ENCODE peak calls at places on chromosomes 5 and 9, in nine cellular contexts. One of them, this sample, is unnamed.

GRCh38 chr9:75200892-75201470 is 112.7 kb downstream of the OSTF1 start:
- DNase-seq in endodermal cell: no peak
- DNase-seq in HTR-8/SVneo: peak; percentile 11
- DNase-seq in substantia nigra: no peak
- DNase-seq in lung microvascular endothelial cell: peak; percentile 63
- DNase-seq in activated naive CD4-positive, alpha-beta T cell treated with Interleukin-2 at 50 U/mL for 16 hours: no peak
- DNase-seq in fibroblast of pulmonary artery: peak; percentile 69
- DNase-seq in kidney epithelial cell: no peak
- DNase-seq in foreskin keratinocyte: peak; percentile 33
- DNase-seq in this sample: peak; percentile 36

GRCh38 chr9:128103589-128103962 is 24.0 kb downstream of the PTGES2 start:
- DNase-seq in endodermal cell: peak; percentile 78
- DNase-seq in HTR-8/SVneo: no peak
- DNase-seq in substantia nigra: no peak
- DNase-seq in lung microvascular endothelial cell: no peak
- DNase-seq in fibroblast of pulmonary artery: no peak
- DNase-seq in kidney epithelial cell: no peak
- DNase-seq in foreskin keratinocyte: no peak
- DNase-seq in activated naive CD4-positive, alpha-beta T cell treated with Interleukin-2 at 50 U/mL for 16 hours: peak; percentile 33
- DNase-seq in this sample: no peak

GRCh38 chr5:54946306-54946705 is 39.1 kb downstream of the ESM1 start:
- DNase-seq in kidney epithelial cell: no peak
- DNase-seq in fibroblast of pulmonary artery: no peak
- DNase-seq in lung microvascular endothelial cell: no peak
- DNase-seq in activated naive CD4-positive, alpha-beta T cell treated with Interleukin-2 at 50 U/mL for 16 hours: no peak
- DNase-seq in substantia nigra: no peak
- DNase-seq in foreskin keratinocyte: no peak
- DNase-seq in HTR-8/SVneo: no peak
- DNase-seq in endodermal cell: no peak
- DNase-seq in this sample: no peak

GRCh38 chr9:84828101-84828500 is 158.6 kb downstream of the NTRK2 start:
- DNase-seq in substantia nigra: no peak
- DNase-seq in kidney epithelial cell: no peak
- DNase-seq in HTR-8/SVneo: no peak
- DNase-seq in endodermal cell: no peak
- DNase-seq in activated naive CD4-positive, alpha-beta T cell treated with Interleukin-2 at 50 U/mL for 16 hours: no peak
- DNase-seq in lung microvascular endothelial cell: no peak
- DNase-seq in fibroblast of pulmonary artery: no peak
- DNase-seq in foreskin keratinocyte: no peak
- DNase-seq in this sample: no peak

GRCh38 chr5:141524604-141525597 is 36.0 kb downstream of the PCDHGC5 start:
- DNase-seq in endodermal cell: peak; percentile 99
- DNase-seq in HTR-8/SVneo: peak; percentile 86
- DNase-seq in kidney epithelial cell: peak; percentile 81
- DNase-seq in lung microvascular endothelial cell: peak; percentile 92
- DNase-seq in foreskin keratinocyte: peak; percentile 76
- DNase-seq in fibroblast of pulmonary artery: peak; percentile 98
- DNase-seq in substantia nigra: peak; percentile 83
- DNase-seq in activated naive CD4-positive, alpha-beta T cell treated with Interleukin-2 at 50 U/mL for 16 hours: peak; percentile 52
- DNase-seq in this sample: peak; percentile 74

GRCh38 chr5:68240196-68240595 is 24.6 kb downstream of the PIK3R1 start:
- DNase-seq in activated naive CD4-positive, alpha-beta T cell treated with Interleukin-2 at 50 U/mL for 16 hours: no peak
- DNase-seq in foreskin keratinocyte: no peak
- DNase-seq in substantia nigra: no peak
- DNase-seq in HTR-8/SVneo: no peak
- DNase-seq in endodermal cell: no peak
- DNase-seq in lung microvascular endothelial cell: no peak
- DNase-seq in fibroblast of pulmonary artery: no peak
- DNase-seq in kidney epithelial cell: no peak
- DNase-seq in this sample: no peak

GRCh38 chr9:92359380-92360007 is 33.7 kb downstream of the CENPP start:
- DNase-seq in activated naive CD4-positive, alpha-beta T cell treated with Interleukin-2 at 50 U/mL for 16 hours: no peak
- DNase-seq in substantia nigra: no peak
- DNase-seq in lung microvascular endothelial cell: no peak
- DNase-seq in kidney epithelial cell: no peak
- DNase-seq in foreskin keratinocyte: no peak
- DNase-seq in endodermal cell: no peak
- DNase-seq in fibroblast of pulmonary artery: peak; percentile 37
- DNase-seq in HTR-8/SVneo: no peak
- DNase-seq in this sample: no peak

GRCh38 chr9:127802576-127803443 is at the start of gene FPGS:
- DNase-seq in endodermal cell: peak; percentile 95
- DNase-seq in substantia nigra: peak; percentile 90
- DNase-seq in activated naive CD4-positive, alpha-beta T cell treated with Interleukin-2 at 50 U/mL for 16 hours: peak; percentile 83
- DNase-seq in lung microvascular endothelial cell: peak; percentile 90
- DNase-seq in HTR-8/SVneo: peak; percentile 89
- DNase-seq in foreskin keratinocyte: peak; percentile 75
- DNase-seq in fibroblast of pulmonary artery: peak; percentile 84
- DNase-seq in kidney epithelial cell: no peak
- DNase-seq in this sample: peak; percentile 79

GRCh38 chr9:113911850-113912249 is 35.7 kb downstream of the ZNF618 start:
- DNase-seq in substantia nigra: no peak
- DNase-seq in fibroblast of pulmonary artery: no peak
- DNase-seq in endodermal cell: peak; percentile 36
- DNase-seq in kidney epithelial cell: no peak
- DNase-seq in foreskin keratinocyte: no peak
- DNase-seq in activated naive CD4-positive, alpha-beta T cell treated with Interleukin-2 at 50 U/mL for 16 hours: no peak
- DNase-seq in HTR-8/SVneo: no peak
- DNase-seq in lung microvascular endothelial cell: no peak
- DNase-seq in this sample: peak; percentile 2

GRCh38 chr9:63816742-63817621 is 1468.0 kb downstream of the FOXD4L5 start:
- DNase-seq in substantia nigra: no peak
- DNase-seq in fibroblast of pulmonary artery: peak; percentile 87
- DNase-seq in foreskin keratinocyte: peak; percentile 98
- DNase-seq in HTR-8/SVneo: peak; percentile 25
- DNase-seq in endodermal cell: peak; percentile 100
- DNase-seq in lung microvascular endothelial cell: peak; percentile 63
- DNase-seq in activated naive CD4-positive, alpha-beta T cell treated with Interleukin-2 at 50 U/mL for 16 hours: peak; percentile 63
- DNase-seq in kidney epithelial cell: no peak
- DNase-seq in this sample: peak; percentile 96

GRCh38 chr5:125604104-125604503 is 819.1 kb upstream of the GRAMD2B start:
- DNase-seq in foreskin keratinocyte: no peak
- DNase-seq in endodermal cell: no peak
- DNase-seq in fibroblast of pulmonary artery: no peak
- DNase-seq in kidney epithelial cell: no peak
- DNase-seq in substantia nigra: no peak
- DNase-seq in activated naive CD4-positive, alpha-beta T cell treated with Interleukin-2 at 50 U/mL for 16 hours: no peak
- DNase-seq in HTR-8/SVneo: no peak
- DNase-seq in lung microvascular endothelial cell: no peak
- DNase-seq in this sample: no peak

GRCh38 chr5:112720576-112720975 is 17.1 kb upstream of the APC start:
- DNase-seq in HTR-8/SVneo: no peak
- DNase-seq in kidney epithelial cell: no peak
- DNase-seq in lung microvascular endothelial cell: no peak
- DNase-seq in fibroblast of pulmonary artery: no peak
- DNase-seq in substantia nigra: no peak
- DNase-seq in foreskin keratinocyte: no peak
- DNase-seq in activated naive CD4-positive, alpha-beta T cell treated with Interleukin-2 at 50 U/mL for 16 hours: no peak
- DNase-seq in endodermal cell: no peak
- DNase-seq in this sample: no peak

GRCh38 chr5:135466178-135467050 is 14.3 kb upstream of the TIFAB start:
- DNase-seq in foreskin keratinocyte: no peak
- DNase-seq in HTR-8/SVneo: peak; percentile 86
- DNase-seq in kidney epithelial cell: no peak
- DNase-seq in activated naive CD4-positive, alpha-beta T cell treated with Interleukin-2 at 50 U/mL for 16 hours: peak; percentile 64
- DNase-seq in fibroblast of pulmonary artery: peak; percentile 71
- DNase-seq in substantia nigra: peak; percentile 78
- DNase-seq in lung microvascular endothelial cell: peak; percentile 67
- DNase-seq in endodermal cell: peak; percentile 95
- DNase-seq in this sample: peak; percentile 58

GRCh38 chr9:88307136-88307535 is 81.1 kb upstream of the SPIN1 start:
- DNase-seq in endodermal cell: no peak
- DNase-seq in activated naive CD4-positive, alpha-beta T cell treated with Interleukin-2 at 50 U/mL for 16 hours: no peak
- DNase-seq in kidney epithelial cell: no peak
- DNase-seq in fibroblast of pulmonary artery: no peak
- DNase-seq in foreskin keratinocyte: no peak
- DNase-seq in HTR-8/SVneo: no peak
- DNase-seq in substantia nigra: no peak
- DNase-seq in lung microvascular endothelial cell: no peak
- DNase-seq in this sample: no peak

GRCh38 chr9:93296889-93297480 is 113.0 kb downstream of the WNK2 start:
- DNase-seq in fibroblast of pulmonary artery: no peak
- DNase-seq in substantia nigra: no peak
- DNase-seq in lung microvascular endothelial cell: no peak
- DNase-seq in activated naive CD4-positive, alpha-beta T cell treated with Interleukin-2 at 50 U/mL for 16 hours: no peak
- DNase-seq in kidney epithelial cell: no peak
- DNase-seq in endodermal cell: peak; percentile 36
- DNase-seq in foreskin keratinocyte: no peak
- DNase-seq in HTR-8/SVneo: no peak
- DNase-seq in this sample: no peak

GRCh38 chr5:31021181-31021624 is 172.3 kb upstream of the CDH6 start:
- DNase-seq in activated naive CD4-positive, alpha-beta T cell treated with Interleukin-2 at 50 U/mL for 16 hours: no peak
- DNase-seq in endodermal cell: no peak
- DNase-seq in foreskin keratinocyte: no peak
- DNase-seq in fibroblast of pulmonary artery: peak; percentile 27
- DNase-seq in substantia nigra: no peak
- DNase-seq in kidney epithelial cell: peak; percentile 63
- DNase-seq in lung microvascular endothelial cell: no peak
- DNase-seq in HTR-8/SVneo: peak; percentile 41
- DNase-seq in this sample: no peak

GRCh38 chr5:57598097-57598496 is 115.5 kb upstream of the ACTBL2 start:
- DNase-seq in lung microvascular endothelial cell: no peak
- DNase-seq in endodermal cell: no peak
- DNase-seq in substantia nigra: no peak
- DNase-seq in activated naive CD4-positive, alpha-beta T cell treated with Interleukin-2 at 50 U/mL for 16 hours: no peak
- DNase-seq in HTR-8/SVneo: no peak
- DNase-seq in fibroblast of pulmonary artery: no peak
- DNase-seq in foreskin keratinocyte: no peak
- DNase-seq in kidney epithelial cell: no peak
- DNase-seq in this sample: no peak

GRCh38 chr5:132627470-132627869 is 30.5 kb upstream of the IL13 start:
- DNase-seq in lung microvascular endothelial cell: no peak
- DNase-seq in fibroblast of pulmonary artery: no peak
- DNase-seq in substantia nigra: no peak
- DNase-seq in foreskin keratinocyte: no peak
- DNase-seq in activated naive CD4-positive, alpha-beta T cell treated with Interleukin-2 at 50 U/mL for 16 hours: no peak
- DNase-seq in kidney epithelial cell: no peak
- DNase-seq in HTR-8/SVneo: no peak
- DNase-seq in endodermal cell: no peak
- DNase-seq in this sample: no peak

GRCh38 chr9:84652496-84653081 is 16.9 kb upstream of the NTRK2 start:
- DNase-seq in HTR-8/SVneo: no peak
- DNase-seq in endodermal cell: no peak
- DNase-seq in substantia nigra: no peak
- DNase-seq in kidney epithelial cell: no peak
- DNase-seq in lung microvascular endothelial cell: no peak
- DNase-seq in activated naive CD4-positive, alpha-beta T cell treated with Interleukin-2 at 50 U/mL for 16 hours: no peak
- DNase-seq in foreskin keratinocyte: no peak
- DNase-seq in fibroblast of pulmonary artery: no peak
- DNase-seq in this sample: no peak

GRCh38 chr9:130209422-130209821 is 37.2 kb downstream of the NCS1 start:
- DNase-seq in endodermal cell: no peak
- DNase-seq in lung microvascular endothelial cell: no peak
- DNase-seq in kidney epithelial cell: no peak
- DNase-seq in foreskin keratinocyte: no peak
- DNase-seq in activated naive CD4-positive, alpha-beta T cell treated with Interleukin-2 at 50 U/mL for 16 hours: no peak
- DNase-seq in fibroblast of pulmonary artery: peak; percentile 36
- DNase-seq in HTR-8/SVneo: no peak
- DNase-seq in substantia nigra: no peak
- DNase-seq in this sample: no peak

GRCh38 chr9:88173378-88173999 is 35.2 kb upstream of the SPATA31C2 start:
- DNase-seq in substantia nigra: peak; percentile 8
- DNase-seq in activated naive CD4-positive, alpha-beta T cell treated with Interleukin-2 at 50 U/mL for 16 hours: peak; percentile 37
- DNase-seq in foreskin keratinocyte: peak; percentile 66
- DNase-seq in fibroblast of pulmonary artery: peak; percentile 74
- DNase-seq in kidney epithelial cell: no peak
- DNase-seq in lung microvascular endothelial cell: peak; percentile 64
- DNase-seq in endodermal cell: peak; percentile 86
- DNase-seq in HTR-8/SVneo: peak; percentile 51
- DNase-seq in this sample: no peak

GRCh38 chr5:124742983-124743533 is 3.4 kb downstream of the ZNF608 start:
- DNase-seq in foreskin keratinocyte: peak; percentile 91
- DNase-seq in kidney epithelial cell: peak; percentile 77
- DNase-seq in endodermal cell: no peak
- DNase-seq in fibroblast of pulmonary artery: peak; percentile 84
- DNase-seq in substantia nigra: peak; percentile 21
- DNase-seq in HTR-8/SVneo: peak; percentile 60
- DNase-seq in lung microvascular endothelial cell: peak; percentile 74
- DNase-seq in activated naive CD4-positive, alpha-beta T cell treated with Interleukin-2 at 50 U/mL for 16 hours: no peak
- DNase-seq in this sample: peak; percentile 33

GRCh38 chr9:112731971-112732370 is 14.1 kb upstream of the INIP start:
- DNase-seq in HTR-8/SVneo: no peak
- DNase-seq in endodermal cell: no peak
- DNase-seq in fibroblast of pulmonary artery: no peak
- DNase-seq in activated naive CD4-positive, alpha-beta T cell treated with Interleukin-2 at 50 U/mL for 16 hours: no peak
- DNase-seq in foreskin keratinocyte: no peak
- DNase-seq in lung microvascular endothelial cell: no peak
- DNase-seq in kidney epithelial cell: peak; percentile 59
- DNase-seq in substantia nigra: no peak
- DNase-seq in this sample: no peak

GRCh38 chr9:61673664-61674381 is 484.0 kb downstream of the SPATA31A7 start:
- DNase-seq in activated naive CD4-positive, alpha-beta T cell treated with Interleukin-2 at 50 U/mL for 16 hours: no peak
- DNase-seq in substantia nigra: no peak
- DNase-seq in foreskin keratinocyte: no peak
- DNase-seq in lung microvascular endothelial cell: no peak
- DNase-seq in kidney epithelial cell: no peak
- DNase-seq in HTR-8/SVneo: no peak
- DNase-seq in fibroblast of pulmonary artery: no peak
- DNase-seq in endodermal cell: no peak
- DNase-seq in this sample: no peak

GRCh38 chr5:6574537-6574936 is 58.3 kb downstream of the NSUN2 start:
- DNase-seq in fibroblast of pulmonary artery: no peak
- DNase-seq in HTR-8/SVneo: no peak
- DNase-seq in lung microvascular endothelial cell: no peak
- DNase-seq in foreskin keratinocyte: no peak
- DNase-seq in kidney epithelial cell: no peak
- DNase-seq in substantia nigra: no peak
- DNase-seq in endodermal cell: no peak
- DNase-seq in activated naive CD4-positive, alpha-beta T cell treated with Interleukin-2 at 50 U/mL for 16 hours: no peak
- DNase-seq in this sample: no peak

GRCh38 chr5:52657231-52657645 is 130.5 kb upstream of the ITGA1 start:
- DNase-seq in HTR-8/SVneo: peak; percentile 44
- DNase-seq in kidney epithelial cell: no peak
- DNase-seq in fibroblast of pulmonary artery: peak; percentile 74
- DNase-seq in activated naive CD4-positive, alpha-beta T cell treated with Interleukin-2 at 50 U/mL for 16 hours: no peak
- DNase-seq in substantia nigra: no peak
- DNase-seq in lung microvascular endothelial cell: peak; percentile 61
- DNase-seq in endodermal cell: no peak
- DNase-seq in foreskin keratinocyte: peak; percentile 29
- DNase-seq in this sample: no peak

This sample was measured in prostate gland.